ENCODE peak calls at places on chromosomes 11 and 22, in four cellular contexts. Z is fibroblast of mammary gland, E is progenitor cell of endocrine pancreas, O is upper lobe of right lung. A is an unnamed sample.

GRCh38 chr11:7621090-7621489 is 52.2 kb downstream of the CYB5R2 start:
- DNase-seq in E (no peak), O (no peak), Z (no peak), A (no peak)

GRCh38 chr22:36022697-36023096 is 5.9 kb downstream of the RBFOX2 start:
- DNase-seq in O (no peak), Z (no peak), E (no peak), A (no peak)

GRCh38 chr11:122706689-122707088 is 51.2 kb downstream of the UBASH3B start:
- DNase-seq in Z (peak), E (no peak), O (no peak), A (no peak)

GRCh38 chr11:118339281-118340045 is 3.0 kb downstream of the CD3D start:
- DNase-seq in Z (no peak), O (no peak), E (no peak), A (no peak)

GRCh38 chr22:50007057-50007511 is 5.5 kb downstream of the IL17REL start:
- DNase-seq in E (no peak), Z (no peak), O (peak), A (no peak)

GRCh38 chr11:120108154-120108784 is 29.6 kb downstream of the TRIM29 start:
- DNase-seq in Z (peak), E (peak), O (peak), A (no peak)

GRCh38 chr22:37008365-37008764 is 10.9 kb downstream of the TST start:
- DNase-seq in Z (no peak), E (no peak), O (no peak), A (no peak)

GRCh38 chr11:122642472-122642922 is 13.0 kb upstream of the UBASH3B start:
- DNase-seq in O (no peak), Z (peak), E (no peak), A (no peak)

GRCh38 chr11:68264741-68265540 is 6.8 kb downstream of the C11orf24 start:
- DNase-seq in Z (no peak), O (no peak), E (no peak), A (no peak)

GRCh38 chr11:2774173-2775082 is 74.6 kb upstream of the KCNQ1OT1 start:
- DNase-seq in Z (no peak), O (peak), E (peak), A (peak)

GRCh38 chr22:50314081-50314454 is 6.6 kb upstream of the PLXNB2 start:
- DNase-seq in Z (no peak), E (no peak), O (no peak), A (peak)

GRCh38 chr11:83004855-83005556 is 66.7 kb downstream of the RAB30 start:
- DNase-seq in Z (no peak), E (no peak), O (no peak), A (no peak)

GRCh38 chr11:22275600-22275999 is 62.6 kb upstream of the SLC17A6 start:
- DNase-seq in O (no peak), E (no peak), Z (no peak), A (no peak)

GRCh38 chr11:82987997-82988396 is 83.7 kb downstream of the RAB30 start:
- DNase-seq in Z (no peak), E (no peak), O (no peak), A (no peak)

GRCh38 chr11:28169816-28170215 is 61.6 kb downstream of the METTL15 start:
- DNase-seq in Z (peak), E (no peak), O (no peak), A (no peak)

GRCh38 chr11:279966-280761 is 2.0 kb downstream of the NLRP6 start:
- DNase-seq in Z (peak), E (no peak), O (peak), A (peak)

GRCh38 chr11:22539851-22540376 is 85.7 kb downstream of the FANCF start:
- DNase-seq in O (no peak), E (no peak), Z (peak), A (no peak)

GRCh38 chr22:21818487-21819182 is 48.8 kb downstream of the MAPK1 start:
- DNase-seq in E (no peak), O (no peak), Z (no peak), A (no peak)

GRCh38 chr22:29171721-29172120 is 34.0 kb upstream of the EMID1 start:
- DNase-seq in E (no peak), Z (no peak), O (no peak), A (peak)

GRCh38 chr11:31779268-31779879 is 31.7 kb downstream of the PAX6 start:
- DNase-seq in E (no peak), Z (peak), O (no peak), A (no peak)

GRCh38 chr11:109422755-109423113 is 744 bp downstream of the C11orf87 start:
- DNase-seq in Z (no peak), O (no peak), E (no peak), A (no peak)

GRCh38 chr22:44085743-44086741 is 61.9 kb downstream of the PARVB start:
- DNase-seq in Z (peak), O (peak), E (no peak), A (no peak)

GRCh38 chr22:29205598-29206371 is at the start of gene EMID1:
- DNase-seq in O (peak), E (peak), Z (peak), A (no peak)

GRCh38 chr11:2187267-2187707 is 15.7 kb upstream of the TH start:
- DNase-seq in O (no peak), E (no peak), Z (no peak), A (no peak)

GRCh38 chr11:14500181-14500651 is 605 bp upstream of the COPB1 start:
- DNase-seq in Z (peak), E (no peak), O (no peak), A (no peak)

GRCh38 chr11:12163181-12163841 is 52.9 kb downstream of the MICAL2 start:
- DNase-seq in Z (peak), E (no peak), O (peak), A (no peak)

GRCh38 chr11:47406896-47407745 is 1.3 kb upstream of the SLC39A13 start:
- DNase-seq in E (no peak), O (no peak), Z (no peak), A (no peak)

GRCh38 chr22:41231369-41231768 is 9.4 kb downstream of the CHADL start:
- DNase-seq in O (no peak), Z (no peak), E (no peak), A (no peak)

GRCh38 chr11:119422505-119423416 is at the start of gene THY1:
- DNase-seq in O (no peak), E (no peak), Z (peak), A (no peak)

GRCh38 chr11:134019500-134019899 is 49.4 kb upstream of the JAM3 start:
- DNase-seq in O (no peak), E (no peak), Z (no peak), A (no peak)

GRCh38 chr11:128903248-128904041 is 12.3 kb downstream of the KCNJ5 start:
- DNase-seq in E (no peak), Z (no peak), O (peak), A (no peak)

GRCh38 chr11:12090061-12090572 is 20.3 kb upstream of the MICAL2 start:
- DNase-seq in Z (peak), O (peak), E (no peak), A (no peak)

GRCh38 chr11:2211113-2211971 is 39.7 kb upstream of the TH start:
- DNase-seq in E (peak), O (peak), Z (no peak), A (peak)

DNA sequence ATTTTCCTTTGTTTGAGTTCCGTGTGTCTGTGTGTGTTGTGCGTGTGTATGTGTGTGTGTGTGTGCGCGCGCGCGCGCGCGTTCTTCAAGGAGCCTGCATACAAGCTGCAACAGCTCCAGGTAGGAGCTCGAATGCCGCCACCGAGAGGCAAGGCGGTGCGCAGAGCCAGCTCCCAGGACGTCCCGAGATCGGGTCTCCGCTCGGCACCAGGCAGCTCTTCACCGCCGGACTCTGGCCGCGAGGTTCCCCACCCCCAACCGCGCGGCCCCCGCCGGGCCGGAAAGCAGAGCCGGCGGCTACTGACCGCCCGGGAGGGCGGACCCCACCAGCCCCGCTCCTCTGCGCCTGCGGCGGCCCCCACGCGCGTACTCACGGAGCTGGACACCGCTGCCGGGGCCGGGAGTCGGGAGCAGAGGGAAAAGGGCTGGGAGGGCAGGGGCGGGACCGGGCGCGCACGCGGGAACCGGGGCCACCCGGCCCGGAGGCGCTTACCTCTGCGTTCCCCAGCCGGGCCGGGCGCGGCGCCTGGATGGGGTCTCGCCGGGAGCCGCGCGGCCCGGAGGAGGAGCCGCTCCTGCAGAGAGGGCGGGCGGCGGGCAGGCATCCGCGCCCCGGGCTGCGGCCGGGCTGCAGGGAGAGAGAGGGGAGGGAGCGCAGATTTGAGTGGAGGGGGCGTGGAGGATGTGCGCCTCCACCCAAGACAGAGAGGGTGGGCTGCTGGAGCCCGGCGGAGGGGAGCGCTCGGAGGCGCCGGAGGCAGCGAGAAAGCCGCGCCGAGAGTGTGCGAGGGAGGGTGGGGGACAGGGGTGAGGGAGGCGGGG is 40.3 kb upstream of the AKIP1 start:
- DNase-seq in Z (peak), E (peak), O (peak), A (peak)
- TF ChIP-seq CTCF in Z (no peak), E (no peak), O (no peak), A (peak)

GRCh38 chr11:61827573-61828378 is at the start of gene FADS2:
- DNase-seq in O (peak), E (peak), Z (peak), A (peak)
- TF ChIP-seq CTCF in O (no peak), E (peak), Z (no peak), A (peak)

DNA sequence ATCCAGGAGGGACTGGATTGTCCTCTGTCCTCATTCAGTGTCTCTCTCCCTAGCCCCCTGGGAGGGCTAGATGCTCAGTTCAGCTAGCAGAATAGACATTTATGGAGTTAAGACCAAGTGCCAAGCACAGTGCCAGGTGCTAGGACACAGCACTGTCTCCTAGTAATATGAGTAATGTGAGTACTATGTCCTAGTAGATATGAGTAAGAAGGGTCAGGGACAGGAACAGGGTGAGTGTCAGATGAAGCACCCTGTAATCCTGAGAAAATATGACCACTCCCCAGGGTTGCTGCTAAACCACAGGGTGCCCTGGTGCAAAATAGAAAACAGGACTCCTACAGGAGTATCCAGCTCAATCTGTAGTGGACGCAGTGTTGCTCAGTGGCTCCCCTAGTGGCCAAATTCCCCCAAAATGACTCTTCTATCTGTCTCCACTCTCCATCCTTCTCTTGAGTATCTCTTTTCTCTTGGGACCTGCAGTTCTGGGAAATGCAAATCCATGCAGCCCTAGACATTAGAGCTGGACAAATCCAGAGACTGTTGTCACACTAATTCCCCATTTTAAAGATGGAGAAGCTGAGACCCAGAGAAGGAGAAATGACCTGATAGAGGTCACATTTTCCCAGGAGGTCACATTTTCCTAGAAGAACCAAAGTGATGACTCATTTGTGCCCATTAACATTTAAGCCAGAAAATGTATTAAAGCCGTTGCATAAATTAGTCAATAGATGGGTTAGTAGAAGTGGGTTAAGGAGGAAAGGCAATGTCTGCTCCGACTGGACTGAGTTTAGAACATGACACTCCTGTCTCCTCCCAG is 214.3 kb downstream of the NXPE2 start:
- DNase-seq in E (no peak), Z (no peak), O (no peak), A (no peak)
- TF ChIP-seq CTCF in E (peak), Z (peak), O (peak), A (peak)

GRCh38 chr11:19311306-19312030 is 70.7 kb upstream of the E2F8 start:
- DNase-seq in Z (peak), E (peak), O (no peak), A (no peak)
- TF ChIP-seq CTCF in Z (peak), E (peak), O (peak), A (peak)

DNA sequence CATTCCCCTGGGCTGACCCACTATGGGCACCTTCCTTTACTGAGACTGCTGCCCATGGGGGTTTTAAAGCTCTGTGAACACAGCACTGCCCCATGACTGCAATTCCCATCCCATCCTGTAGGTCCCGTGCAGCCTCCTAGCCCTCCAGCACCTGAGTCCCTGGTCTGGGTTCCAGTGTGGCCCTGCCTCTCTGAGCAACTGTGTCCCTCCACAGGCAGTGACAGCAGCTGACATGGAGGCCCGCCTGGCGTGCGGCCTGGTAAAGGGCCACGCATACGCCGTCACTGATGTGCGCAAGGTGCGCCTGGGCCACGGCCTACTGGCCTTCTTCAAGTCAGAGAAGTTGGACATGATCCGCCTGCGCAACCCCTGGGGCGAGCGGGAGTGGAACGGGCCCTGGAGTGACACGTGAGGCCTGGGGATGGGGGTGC is 12.6 kb downstream of the OMP start:
- DNase-seq in E (no peak), O (no peak), Z (no peak), A (peak)
- TF ChIP-seq CTCF in E (peak), O (no peak), Z (no peak), A (peak)

DNA sequence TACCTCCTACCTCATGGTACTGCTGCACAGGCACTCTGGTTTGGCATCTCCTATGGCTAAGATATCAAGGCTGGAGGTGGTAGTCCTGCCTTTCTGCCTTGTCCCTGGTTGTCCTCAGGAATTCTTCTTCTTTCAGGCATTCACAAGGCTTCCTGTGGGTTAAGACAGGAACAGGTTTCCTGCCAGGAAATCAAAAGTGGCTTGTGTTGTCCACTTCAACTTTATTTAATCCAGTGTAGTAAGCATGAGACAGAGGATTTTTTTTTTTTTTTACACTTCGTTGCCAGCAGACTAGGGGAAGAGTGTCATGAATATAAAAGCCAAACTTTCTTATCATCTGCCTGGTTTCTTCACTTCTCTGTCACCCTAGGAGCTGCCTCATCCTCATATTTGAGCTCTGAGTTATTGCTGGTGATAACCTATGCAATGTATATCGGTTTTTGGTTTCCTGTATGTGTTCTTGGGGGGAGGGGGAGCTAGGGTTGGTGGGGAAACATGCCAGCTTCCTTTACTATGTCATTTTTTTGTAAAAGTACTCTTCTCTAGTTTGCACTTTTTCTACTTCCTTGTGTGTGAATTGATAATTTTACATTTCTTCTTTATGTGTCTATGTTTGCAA is 50.2 kb downstream of the XKR3 start:
- DNase-seq in O (no peak), Z (peak), E (no peak), A (no peak)
- TF ChIP-seq CTCF in O (no peak), Z (no peak), E (no peak), A (no peak)

A was measured in chondrocyte.